ENCODE peak calls at places on chromosomes 6 and 20, in eight cellular contexts. One of them, this sample, is unnamed. For H3K27me3 and H3K4me1, the result is how much of the 10 kb centered on the place peaks cover.

GRCh38 chr6:135087803-135088202 is 33.2 kb upstream of the HBS1L start:
- DNase-seq in Peyer's patch: no peak
- DNase-seq in fibroblast of lung: no peak
- DNase-seq in pancreas: peak
- DNase-seq in IMR-90: no peak
- DNase-seq in lower lobe of right lung: no peak
- DNase-seq in BE2C: no peak
- DNase-seq in sigmoid colon: no peak
- DNase-seq in this sample: peak

GRCh38 chr20:63553933-63554290 is at the start of gene FNDC11:
- DNase-seq in IMR-90: no peak
- DNase-seq in lower lobe of right lung: peak
- DNase-seq in sigmoid colon: no peak
- DNase-seq in fibroblast of lung: no peak
- DNase-seq in BE2C: peak
- DNase-seq in Peyer's patch: no peak
- DNase-seq in pancreas: no peak
- DNase-seq in this sample: peak

GRCh38 chr20:5674176-5674660 is 76.0 kb upstream of the SHLD1 start:
- DNase-seq in fibroblast of lung: no peak
- DNase-seq in IMR-90: peak
- DNase-seq in BE2C: no peak
- DNase-seq in lower lobe of right lung: no peak
- DNase-seq in sigmoid colon: no peak
- DNase-seq in Peyer's patch: no peak
- DNase-seq in pancreas: no peak
- DNase-seq in this sample: no peak

GRCh38 chr20:59780494-59781185 is 152.8 kb downstream of the SYCP2 start:
- DNase-seq in fibroblast of lung: no peak
- DNase-seq in Peyer's patch: no peak
- DNase-seq in pancreas: no peak
- DNase-seq in lower lobe of right lung: no peak
- DNase-seq in sigmoid colon: peak
- DNase-seq in IMR-90: no peak
- DNase-seq in BE2C: no peak
- DNase-seq in this sample: no peak

GRCh38 chr20:22429175-22430153 is 154.9 kb downstream of the FOXA2 start:
- DNase-seq in Peyer's patch: no peak
- DNase-seq in sigmoid colon: no peak
- DNase-seq in pancreas: no peak
- DNase-seq in IMR-90: no peak
- DNase-seq in BE2C: no peak
- DNase-seq in lower lobe of right lung: no peak
- DNase-seq in fibroblast of lung: no peak
- DNase-seq in this sample: no peak

GRCh38 chr6:153024401-153025017 is 22.0 kb upstream of the MTRF1L start:
- DNase-seq in lower lobe of right lung: no peak
- DNase-seq in fibroblast of lung: peak
- DNase-seq in sigmoid colon: no peak
- DNase-seq in Peyer's patch: no peak
- DNase-seq in IMR-90: peak
- DNase-seq in pancreas: peak
- DNase-seq in BE2C: peak
- DNase-seq in this sample: peak

GRCh38 chr20:47704746-47705496 is 80.4 kb downstream of the SULF2 start:
- DNase-seq in fibroblast of lung: no peak
- DNase-seq in IMR-90: no peak
- DNase-seq in pancreas: no peak
- DNase-seq in BE2C: no peak
- DNase-seq in sigmoid colon: no peak
- DNase-seq in Peyer's patch: no peak
- DNase-seq in lower lobe of right lung: no peak
- DNase-seq in this sample: no peak

GRCh38 chr20:58995461-58996225 is 11.4 kb downstream of the CTSZ start:
- DNase-seq in fibroblast of lung: no peak
- DNase-seq in IMR-90: no peak
- DNase-seq in lower lobe of right lung: no peak
- DNase-seq in pancreas: no peak
- DNase-seq in Peyer's patch: no peak
- DNase-seq in sigmoid colon: no peak
- DNase-seq in BE2C: no peak
- DNase-seq in this sample: no peak

GRCh38 chr20:45299786-45300185 is 6.9 kb upstream of the RBPJL start:
- DNase-seq in sigmoid colon: no peak
- DNase-seq in lower lobe of right lung: no peak
- DNase-seq in BE2C: no peak
- DNase-seq in Peyer's patch: no peak
- DNase-seq in pancreas: no peak
- DNase-seq in IMR-90: no peak
- DNase-seq in fibroblast of lung: no peak
- DNase-seq in this sample: no peak

GRCh38 chr6:107965746-107966145 is 7.7 kb upstream of the SEC63 start:
- DNase-seq in BE2C: no peak
- DNase-seq in Peyer's patch: no peak
- DNase-seq in fibroblast of lung: no peak
- DNase-seq in pancreas: no peak
- DNase-seq in lower lobe of right lung: no peak
- DNase-seq in IMR-90: peak
- DNase-seq in sigmoid colon: no peak
- DNase-seq in this sample: no peak

GRCh38 chr6:106102967-106103727 is 17.0 kb downstream of the PRDM1 start:
- DNase-seq in sigmoid colon: no peak
- DNase-seq in IMR-90: no peak
- DNase-seq in lower lobe of right lung: no peak
- DNase-seq in pancreas: no peak
- DNase-seq in fibroblast of lung: no peak
- DNase-seq in Peyer's patch: no peak
- DNase-seq in BE2C: no peak
- DNase-seq in this sample: no peak

GRCh38 chr6:71126506-71126905 is 162.1 kb upstream of the OGFRL1 start:
- DNase-seq in sigmoid colon: no peak
- DNase-seq in BE2C: peak
- DNase-seq in IMR-90: no peak
- DNase-seq in Peyer's patch: no peak
- DNase-seq in fibroblast of lung: no peak
- DNase-seq in pancreas: no peak
- DNase-seq in lower lobe of right lung: no peak
- DNase-seq in this sample: no peak

GRCh38 chr20:58480455-58481356 is 34.5 kb downstream of the APCDD1L start:
- DNase-seq in IMR-90: no peak
- DNase-seq in lower lobe of right lung: no peak
- DNase-seq in sigmoid colon: no peak
- DNase-seq in pancreas: no peak
- DNase-seq in fibroblast of lung: no peak
- DNase-seq in BE2C: no peak
- DNase-seq in Peyer's patch: no peak
- DNase-seq in this sample: no peak

GRCh38 chr6:11343963-11344714 is 111.7 kb upstream of the NEDD9 start:
- DNase-seq in sigmoid colon: no peak
- DNase-seq in fibroblast of lung: no peak
- DNase-seq in IMR-90: no peak
- DNase-seq in pancreas: no peak
- DNase-seq in BE2C: no peak
- DNase-seq in lower lobe of right lung: no peak
- DNase-seq in Peyer's patch: peak
- DNase-seq in this sample: no peak

GRCh38 chr6:41502607-41503434 is 43.4 kb upstream of the FOXP4 start:
- DNase-seq in BE2C: no peak
- DNase-seq in sigmoid colon: peak
- DNase-seq in pancreas: no peak
- DNase-seq in IMR-90: no peak
- DNase-seq in fibroblast of lung: no peak
- DNase-seq in lower lobe of right lung: peak
- DNase-seq in Peyer's patch: no peak
- DNase-seq in this sample: no peak

GRCh38 chr20:58150772-58151171 is 77.7 kb downstream of the ANKRD60 start:
- DNase-seq in fibroblast of lung: no peak
- DNase-seq in Peyer's patch: peak
- DNase-seq in BE2C: peak
- DNase-seq in pancreas: peak
- DNase-seq in lower lobe of right lung: peak
- DNase-seq in IMR-90: no peak
- DNase-seq in sigmoid colon: no peak
- DNase-seq in this sample: no peak

GRCh38 chr6:125957845-125958244 is 1.3 kb downstream of the HINT3 start:
- DNase-seq in sigmoid colon: no peak
- DNase-seq in fibroblast of lung: peak
- DNase-seq in lower lobe of right lung: no peak
- DNase-seq in Peyer's patch: no peak
- DNase-seq in BE2C: no peak
- DNase-seq in pancreas: no peak
- DNase-seq in IMR-90: peak
- DNase-seq in this sample: no peak

GRCh38 chr6:10425973-10426780 is 11.3 kb upstream of the TFAP2A start:
- DNase-seq in lower lobe of right lung: peak
- DNase-seq in BE2C: no peak
- DNase-seq in fibroblast of lung: no peak
- DNase-seq in sigmoid colon: no peak
- DNase-seq in Peyer's patch: peak
- DNase-seq in pancreas: peak
- DNase-seq in IMR-90: no peak
- DNase-seq in this sample: no peak

DNA sequence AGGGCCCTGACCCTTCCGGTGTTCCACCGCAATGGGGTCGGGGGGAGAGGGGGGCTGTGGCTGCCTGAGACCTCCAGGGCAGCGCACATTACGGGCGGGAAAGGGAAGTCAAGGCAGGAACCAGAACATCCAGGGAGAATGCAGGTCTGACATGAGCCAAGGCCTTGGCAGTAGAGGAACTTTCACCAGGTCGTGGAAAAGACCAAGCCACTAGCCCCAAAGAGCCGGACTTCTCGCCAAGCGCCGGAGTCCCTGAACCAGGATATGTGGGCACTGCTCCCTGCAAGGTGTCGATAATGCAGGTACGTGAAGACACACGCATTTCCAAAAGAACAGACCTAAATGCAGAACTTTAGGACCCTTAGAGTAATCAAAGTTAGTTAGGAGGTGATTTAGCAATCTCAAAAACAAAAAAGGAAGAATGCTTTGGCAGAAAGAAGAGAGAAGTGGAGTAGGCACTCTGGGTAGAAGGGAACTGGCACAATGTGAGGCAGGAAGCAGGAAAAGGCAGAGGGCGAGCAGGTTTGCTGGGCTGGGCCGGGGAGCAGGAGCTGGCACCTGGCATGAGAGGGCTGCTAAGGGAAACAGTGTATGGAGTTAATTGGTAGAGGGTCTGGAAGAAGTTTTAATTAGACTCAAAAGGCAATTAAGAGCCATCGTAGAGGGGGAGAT is 14.3 kb downstream of the POU3F2 start:
- DNase-seq in sigmoid colon: no peak
- DNase-seq in pancreas: no peak
- DNase-seq in fibroblast of lung: no peak
- DNase-seq in lower lobe of right lung: no peak
- DNase-seq in BE2C: no peak
- DNase-seq in IMR-90: no peak
- DNase-seq in Peyer's patch: no peak
- DNase-seq in this sample: no peak
- H3K27me3 ChIP-seq in sigmoid colon: under half
- H3K27me3 ChIP-seq in pancreas: under half
- H3K27me3 ChIP-seq in fibroblast of lung: under half
- H3K27me3 ChIP-seq in lower lobe of right lung: half or more
- H3K27me3 ChIP-seq in BE2C: half or more
- H3K27me3 ChIP-seq in IMR-90: half or more
- H3K27me3 ChIP-seq in Peyer's patch: under half
- H3K27me3 ChIP-seq in this sample: half or more

GRCh38 chr6:5996701-5997419 is 9.9 kb downstream of the NRN1 start:
- DNase-seq in Peyer's patch: peak
- DNase-seq in lower lobe of right lung: peak
- DNase-seq in BE2C: peak
- DNase-seq in pancreas: no peak
- DNase-seq in sigmoid colon: no peak
- DNase-seq in IMR-90: peak
- DNase-seq in fibroblast of lung: no peak
- DNase-seq in this sample: no peak
- H3K4me1 ChIP-seq in Peyer's patch: under half
- H3K4me1 ChIP-seq in lower lobe of right lung: under half
- H3K4me1 ChIP-seq in BE2C: under half
- H3K4me1 ChIP-seq in pancreas: under half
- H3K4me1 ChIP-seq in sigmoid colon: under half
- H3K4me1 ChIP-seq in IMR-90: under half
- H3K4me1 ChIP-seq in fibroblast of lung: under half
- H3K4me1 ChIP-seq in this sample: half or more

GRCh38 chr6:28809947-28810654 is 113.7 kb downstream of the TRIM27 start:
- DNase-seq in sigmoid colon: no peak
- DNase-seq in BE2C: peak
- DNase-seq in Peyer's patch: no peak
- DNase-seq in pancreas: no peak
- DNase-seq in IMR-90: no peak
- DNase-seq in fibroblast of lung: no peak
- DNase-seq in lower lobe of right lung: no peak
- DNase-seq in this sample: no peak
- H3K4me3 ChIP-seq in sigmoid colon: no peak
- H3K4me3 ChIP-seq in BE2C: peak
- H3K4me3 ChIP-seq in Peyer's patch: no peak
- H3K4me3 ChIP-seq in pancreas: no peak
- H3K4me3 ChIP-seq in IMR-90: peak
- H3K4me3 ChIP-seq in fibroblast of lung: no peak
- H3K4me3 ChIP-seq in lower lobe of right lung: no peak
- H3K4me3 ChIP-seq in this sample: no peak

GRCh38 chr20:44034965-44035635 is 120.4 kb downstream of the TOX2 start:
- DNase-seq in pancreas: no peak
- DNase-seq in BE2C: no peak
- DNase-seq in Peyer's patch: peak
- DNase-seq in sigmoid colon: peak
- DNase-seq in IMR-90: no peak
- DNase-seq in fibroblast of lung: no peak
- DNase-seq in lower lobe of right lung: no peak
- DNase-seq in this sample: no peak

GRCh38 chr20:44034451-44034850 is 119.8 kb downstream of the TOX2 start:
- DNase-seq in pancreas: no peak
- DNase-seq in IMR-90: no peak
- DNase-seq in fibroblast of lung: no peak
- DNase-seq in BE2C: no peak
- DNase-seq in Peyer's patch: no peak
- DNase-seq in sigmoid colon: no peak
- DNase-seq in lower lobe of right lung: no peak
- DNase-seq in this sample: no peak

GRCh38 chr20:44033344-44033743 is 118.7 kb downstream of the TOX2 start:
- DNase-seq in BE2C: no peak
- DNase-seq in pancreas: no peak
- DNase-seq in IMR-90: peak
- DNase-seq in fibroblast of lung: peak
- DNase-seq in sigmoid colon: peak
- DNase-seq in Peyer's patch: no peak
- DNase-seq in lower lobe of right lung: no peak
- DNase-seq in this sample: no peak

GRCh38 chr20:44032583-44033138 is 118.0 kb downstream of the TOX2 start:
- DNase-seq in fibroblast of lung: no peak
- DNase-seq in BE2C: no peak
- DNase-seq in pancreas: no peak
- DNase-seq in Peyer's patch: no peak
- DNase-seq in lower lobe of right lung: no peak
- DNase-seq in sigmoid colon: peak
- DNase-seq in IMR-90: no peak
- DNase-seq in this sample: no peak

DNA sequence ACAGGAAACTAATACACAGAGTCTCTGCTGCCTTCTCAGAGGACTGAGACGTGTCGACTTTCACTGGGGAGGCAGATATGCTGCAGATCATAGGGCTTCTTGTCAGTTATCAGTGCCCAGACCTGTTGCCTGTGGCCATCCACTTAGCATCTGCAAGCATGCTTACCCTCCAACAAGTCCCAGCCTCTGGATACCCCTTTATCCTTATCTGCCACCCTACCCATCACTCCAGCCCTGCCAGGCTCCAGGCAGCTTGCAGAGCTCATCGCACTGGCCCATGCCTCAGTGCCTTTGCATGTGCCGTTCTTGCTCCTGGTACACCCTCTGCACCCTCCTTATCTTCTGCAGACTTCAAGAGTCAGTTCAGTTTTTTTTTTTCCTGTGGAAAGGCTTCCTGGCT is 119.2 kb downstream of the TOX2 start:
- DNase-seq in Peyer's patch: peak
- DNase-seq in fibroblast of lung: no peak
- DNase-seq in lower lobe of right lung: no peak
- DNase-seq in IMR-90: no peak
- DNase-seq in BE2C: no peak
- DNase-seq in sigmoid colon: peak
- DNase-seq in pancreas: no peak
- DNase-seq in this sample: no peak
- H3K27me3 ChIP-seq in Peyer's patch: under half
- H3K27me3 ChIP-seq in fibroblast of lung: under half
- H3K27me3 ChIP-seq in lower lobe of right lung: under half
- H3K27me3 ChIP-seq in IMR-90: under half
- H3K27me3 ChIP-seq in BE2C: under half
- H3K27me3 ChIP-seq in sigmoid colon: under half
- H3K27me3 ChIP-seq in pancreas: under half
- H3K27me3 ChIP-seq in this sample: under half

This sample was measured in CD8-positive, alpha-beta memory T cell.